ENCODE peak calls at places on chromosomes 16 and 17, in ten cellular contexts. Z, M, N, L, T, J, K, P, W and H are unnamed samples.

GRCh38 chr16:71484006-71484893 is 4.9 kb downstream of the ZNF19 start:
- DNase-seq in K (peak), L (peak), Z (peak), J (peak), T (peak), P (peak), N (peak), W (peak), M (peak), H (peak)

GRCh38 chr16:85585762-85586161 is 27.4 kb upstream of the GSE1 start:
- DNase-seq in M (no peak), T (no peak), Z (no peak), J (no peak), L (no peak), P (no peak), N (no peak), W (no peak), K (no peak), H (no peak)

GRCh38 chr17:542943-543342 is 171.7 kb downstream of the VPS53 start:
- DNase-seq in J (no peak), W (no peak), Z (no peak), L (no peak), P (no peak), N (no peak), T (no peak), K (no peak), M (no peak), H (no peak)

GRCh38 chr17:7266784-7267183 is 4.5 kb upstream of the CLDN7 start:
- DNase-seq in J (no peak), P (no peak), M (no peak), Z (no peak), L (no peak), N (no peak), K (no peak), W (no peak), T (no peak), H (no peak)

GRCh38 chr16:56332464-56333079 is 92.8 kb downstream of the AMFR start:
- DNase-seq in T (peak), K (peak), L (no peak), M (peak), P (peak), J (peak), N (no peak), Z (peak), W (peak), H (no peak)

GRCh38 chr16:64130140-64130539 is 991.7 kb downstream of the CDH11 start:
- DNase-seq in P (no peak), J (no peak), W (no peak), K (no peak), M (no peak), N (no peak), L (no peak), T (no peak), Z (no peak), H (no peak)

GRCh38 chr16:69494993-69495392 is 70.6 kb downstream of the CYB5B start:
- DNase-seq in T (no peak), Z (no peak), J (no peak), L (no peak), P (no peak), W (no peak), N (no peak), M (no peak), K (peak), H (no peak)

GRCh38 chr17:9204623-9205329 is 183.5 kb downstream of the NTN1 start:
- DNase-seq in M (no peak), P (no peak), Z (no peak), K (no peak), N (no peak), J (no peak), L (no peak), T (no peak), W (no peak), H (no peak)

GRCh38 chr17:71361691-71362450 is 758.9 kb upstream of the SOX9 start:
- DNase-seq in T (no peak), W (no peak), L (no peak), Z (no peak), J (no peak), M (no peak), P (no peak), N (no peak), K (no peak), H (no peak)

GRCh38 chr16:12681653-12682052 is 122.0 kb downstream of the CPPED1 start:
- DNase-seq in M (no peak), J (no peak), T (no peak), N (no peak), K (no peak), Z (no peak), L (no peak), P (no peak), W (no peak), H (no peak)

GRCh38 chr16:896261-897199 is 74.3 kb downstream of the LMF1 start:
- DNase-seq in N (no peak), T (no peak), J (no peak), Z (no peak), K (no peak), W (no peak), M (no peak), L (no peak), P (no peak), H (no peak)

GRCh38 chr17:13843862-13844640 is 225.3 kb upstream of the COX10 start:
- DNase-seq in P (no peak), K (no peak), J (no peak), Z (no peak), L (no peak), W (no peak), N (no peak), T (no peak), M (no peak), H (no peak)

GRCh38 chr16:31131416-31131815 is 4.1 kb downstream of the PRSS8 start:
- DNase-seq in M (no peak), T (no peak), N (no peak), P (no peak), L (no peak), J (no peak), Z (no peak), K (no peak), W (no peak), H (no peak)

GRCh38 chr16:528111-529011 is 849 bp downstream of the CAPN15 start:
- DNase-seq in N (no peak), W (no peak), K (no peak), J (peak), Z (no peak), M (no peak), P (peak), T (no peak), L (no peak), H (no peak)

GRCh38 chr16:60271382-60272180 is 1537.5 kb upstream of the GOT2 start:
- DNase-seq in N (no peak), P (no peak), M (no peak), J (no peak), T (no peak), W (no peak), K (no peak), L (no peak), Z (no peak), H (no peak)

GRCh38 chr16:84191466-84191865 is 509 bp downstream of the ADAD2 start:
- DNase-seq in T (no peak), Z (no peak), W (no peak), L (no peak), K (no peak), J (no peak), P (no peak), N (no peak), M (no peak), H (no peak)

GRCh38 chr17:5873781-5874180 is 196.4 kb upstream of the WSCD1 start:
- DNase-seq in W (no peak), K (no peak), Z (no peak), P (no peak), T (no peak), L (no peak), J (no peak), N (no peak), M (no peak), H (no peak)

GRCh38 chr17:45672792-45673191 is 111.3 kb upstream of the CRHR1 start:
- DNase-seq in Z (no peak), M (no peak), W (no peak), K (no peak), P (no peak), T (no peak), J (no peak), N (no peak), L (no peak), H (no peak)

GRCh38 chr17:45677770-45678169 is 106.3 kb upstream of the CRHR1 start:
- DNase-seq in T (no peak), L (no peak), M (no peak), J (no peak), N (no peak), W (no peak), P (no peak), Z (no peak), K (no peak), H (no peak)

GRCh38 chr17:45676695-45677094 is 107.4 kb upstream of the CRHR1 start:
- DNase-seq in W (no peak), P (no peak), Z (no peak), M (no peak), K (no peak), N (no peak), L (no peak), T (no peak), J (no peak), H (no peak)

GRCh38 chr17:45675012-45675411 is 109.1 kb upstream of the CRHR1 start:
- DNase-seq in N (no peak), K (no peak), J (no peak), W (no peak), L (no peak), Z (no peak), T (no peak), P (no peak), M (no peak), H (no peak)

DNA sequence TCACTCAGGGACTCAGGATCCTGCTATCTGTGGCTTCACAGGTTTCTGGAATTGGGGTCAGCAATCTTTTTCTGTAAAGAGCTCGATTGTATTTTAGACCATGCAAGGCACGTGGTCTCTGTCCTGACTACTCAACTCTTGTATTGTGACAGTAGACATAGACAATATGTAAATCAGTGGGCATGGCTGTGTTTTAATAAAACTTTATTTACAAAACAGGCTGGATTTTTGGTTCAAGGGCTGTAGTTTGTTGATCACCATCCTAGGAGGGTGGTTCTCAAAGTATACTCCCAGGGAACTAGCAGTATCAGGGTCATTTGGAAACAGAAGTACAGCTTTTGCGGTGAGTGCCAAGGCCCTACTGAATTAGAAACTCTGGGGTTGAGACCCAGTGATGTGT is 108.2 kb upstream of the CRHR1 start:
- DNase-seq in P (no peak), K (no peak), J (no peak), N (no peak), Z (no peak), W (no peak), M (no peak), L (no peak), T (no peak), H (no peak)
- TF ChIP-seq POLR2A in P (no peak), K (no peak), J (no peak), N (no peak), Z (no peak), W (no peak), M (no peak), L (no peak), T (no peak), H (no peak)

GRCh38 chr17:78118801-78119241 is 9.7 kb downstream of the TMC6 start:
- DNase-seq in Z (no peak), J (no peak), W (peak), P (no peak), N (no peak), M (no peak), L (no peak), K (no peak), T (no peak), H (no peak)

GRCh38 chr17:78113804-78114785 is 14.5 kb downstream of the TMC6 start:
- DNase-seq in K (no peak), J (no peak), T (no peak), L (no peak), M (no peak), W (no peak), P (no peak), N (no peak), Z (no peak), H (no peak)

GRCh38 chr17:78114831-78115723 is 13.5 kb downstream of the TMC6 start:
- DNase-seq in P (no peak), N (no peak), Z (no peak), M (peak), K (no peak), L (no peak), W (no peak), T (no peak), J (no peak), H (no peak)

GRCh38 chr17:78117027-78117981 is 11.3 kb downstream of the TMC6 start:
- DNase-seq in J (no peak), W (peak), Z (no peak), K (no peak), M (no peak), T (no peak), P (no peak), L (no peak), N (no peak), H (no peak)

GRCh38 chr17:78116411-78116810 is 12.1 kb downstream of the TMC6 start:
- DNase-seq in P (no peak), K (no peak), T (no peak), J (no peak), N (no peak), W (no peak), Z (no peak), L (no peak), M (no peak), H (no peak)
- TF ChIP-seq POLR2A in P (no peak), K (no peak), T (no peak), J (no peak), N (no peak), W (no peak), Z (no peak), L (no peak), M (no peak), H (no peak)

GRCh38 chr17:18362509-18363020 is 785 bp downstream of the SHMT1 start:
- DNase-seq in M (peak), L (peak), W (peak), N (no peak), J (peak), Z (peak), P (peak), T (peak), K (peak), H (no peak)

GRCh38 chr17:18360518-18360917 is 2.8 kb downstream of the SHMT1 start:
- DNase-seq in L (no peak), M (no peak), K (no peak), Z (no peak), P (no peak), J (no peak), T (no peak), N (no peak), W (no peak), H (no peak)

GRCh38 chr17:18364166-18364565 is 816 bp upstream of the SHMT1 start:
- DNase-seq in J (no peak), W (no peak), L (no peak), T (no peak), Z (no peak), K (no peak), P (no peak), N (no peak), M (no peak), H (no peak)

GRCh38 chr17:18363021-18363941 is at the start of gene SHMT1:
- DNase-seq in P (peak), M (peak), L (peak), N (peak), T (peak), K (peak), Z (peak), J (peak), W (peak), H (peak)

DNA sequence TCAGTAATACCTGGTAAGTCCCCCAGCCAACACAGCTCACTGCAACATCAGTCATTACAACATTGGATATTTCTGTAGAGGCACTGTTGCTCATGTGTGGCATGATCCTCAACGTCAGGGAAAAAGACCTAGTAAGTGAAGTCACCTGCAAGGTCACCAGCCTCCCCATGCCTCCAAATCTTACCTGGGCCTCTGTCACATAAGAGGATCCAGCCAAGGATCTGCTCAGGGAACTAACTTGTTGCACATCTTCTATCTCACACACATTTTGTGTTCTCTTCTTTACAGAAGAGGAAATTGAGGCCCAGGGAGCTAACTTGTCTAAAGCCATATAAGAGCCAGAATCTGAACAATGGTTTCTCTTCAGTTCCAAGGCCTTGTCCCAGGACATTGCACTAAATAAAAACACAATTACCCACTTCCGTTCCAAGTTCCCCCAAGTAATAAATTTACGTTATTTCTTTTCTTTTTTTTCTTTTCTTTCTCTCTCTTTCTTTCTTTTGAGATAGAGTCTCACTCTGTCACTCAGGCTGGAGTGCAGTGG is 1.4 kb downstream of the SHMT1 start:
- DNase-seq in M (no peak), Z (no peak), W (no peak), P (no peak), L (no peak), K (no peak), T (no peak), J (no peak), N (no peak), H (no peak)
- TF ChIP-seq POLR2A in M (no peak), Z (no peak), W (no peak), P (no peak), L (no peak), K (no peak), T (no peak), J (no peak), N (no peak), H (no peak)

GRCh38 chr17:78316115-78316866 is 43.6 kb downstream of the SOCS3 start:
- DNase-seq in T (peak), Z (no peak), P (no peak), L (no peak), N (no peak), M (no peak), W (no peak), K (no peak), J (no peak), H (no peak)

GRCh38 chr17:78316867-78317816 is 42.7 kb downstream of the SOCS3 start:
- DNase-seq in P (no peak), L (no peak), W (no peak), Z (no peak), T (peak), J (no peak), N (no peak), K (peak), M (no peak), H (no peak)

GRCh38 chr17:78313735-78314648 is 45.9 kb downstream of the SOCS3 start:
- DNase-seq in L (peak), J (peak), T (peak), P (no peak), W (peak), M (peak), K (peak), N (peak), Z (no peak), H (peak)

GRCh38 chr17:78314683-78315354 is 45.1 kb downstream of the SOCS3 start:
- DNase-seq in Z (no peak), K (no peak), J (no peak), W (no peak), T (peak), M (no peak), N (no peak), L (no peak), P (no peak), H (no peak)

GRCh38 chr17:78315355-78316114 is 44.3 kb downstream of the SOCS3 start:
- DNase-seq in N (peak), T (peak), J (no peak), M (peak), K (peak), W (peak), Z (peak), L (peak), P (peak), H (no peak)
- TF ChIP-seq POLR2A in N (no peak), T (no peak), J (no peak), M (no peak), K (no peak), W (no peak), Z (no peak), L (no peak), P (no peak), H (no peak)

DNA sequence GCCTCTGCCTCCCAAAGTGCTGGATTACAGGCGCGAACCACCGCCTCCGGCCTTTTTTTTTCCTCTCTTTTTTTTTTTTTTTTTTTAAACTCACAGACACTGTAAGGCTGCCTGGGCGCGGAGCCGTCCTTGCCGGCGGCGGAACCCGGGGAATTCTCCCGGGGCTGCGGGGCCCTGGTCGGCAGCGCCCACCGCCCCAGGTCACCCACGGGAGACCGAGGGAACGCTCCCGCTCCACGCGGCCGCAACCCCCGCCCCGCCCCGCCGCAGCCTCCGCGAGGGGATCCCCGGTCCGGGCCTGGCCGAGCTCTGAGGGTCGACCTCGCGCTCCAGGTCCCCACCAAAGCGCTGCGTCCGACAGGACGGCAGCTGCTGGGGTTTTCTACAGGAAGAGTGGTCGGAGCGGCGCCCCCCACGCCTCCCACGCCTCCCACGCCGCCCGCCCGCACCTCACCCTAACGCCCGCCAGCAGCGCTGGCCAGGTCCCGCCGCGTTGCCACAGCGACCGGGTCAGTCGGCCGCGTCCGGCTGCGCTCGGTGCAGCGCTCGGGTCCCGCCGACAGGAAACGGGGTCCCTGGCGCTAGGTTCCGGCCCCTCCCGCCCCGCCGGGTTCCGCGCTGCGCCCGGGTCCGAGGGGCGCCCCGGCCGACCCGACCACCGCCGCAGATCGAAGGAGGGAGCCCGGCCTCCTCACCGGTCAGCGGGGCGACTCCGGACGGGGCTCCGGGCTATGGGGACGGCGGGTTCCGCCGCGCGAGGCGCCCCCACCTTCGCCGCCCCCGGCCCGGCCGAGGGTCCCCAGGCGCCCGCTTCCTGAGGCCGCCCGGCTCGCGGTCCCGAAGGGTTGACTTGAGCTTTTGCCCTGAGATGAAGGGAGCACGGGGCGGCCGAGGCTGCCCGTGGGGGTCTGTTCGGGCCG is at the start of gene CCDC57:
- DNase-seq in P (no peak), M (peak), L (peak), J (peak), Z (peak), K (peak), W (peak), T (peak), N (peak), H (peak)
- TF ChIP-seq POLR2A in P (no peak), M (peak), L (no peak), J (no peak), Z (peak), K (peak), W (no peak), T (peak), N (peak), H (no peak)